ENCODE peak calls at places on chromosomes 1 and 21, in five cellular contexts. One of them, this sample, is unnamed.

GRCh38 chr1:55375617-55376258 is 160.6 kb upstream of the USP24 start:
- DNase-seq in IMR-90: peak
- DNase-seq in A549: peak
- DNase-seq in GM12878: no peak
- DNase-seq in SK-N-SH: peak
- DNase-seq in this sample: peak

GRCh38 chr1:3992103-3992556 is 92.1 kb upstream of the C1orf174 start:
- DNase-seq in IMR-90: peak
- DNase-seq in A549: no peak
- DNase-seq in GM12878: peak
- DNase-seq in SK-N-SH: no peak
- DNase-seq in this sample: peak

GRCh38 chr1:1730870-1731269 is 6.7 kb upstream of the CDK11A start:
- DNase-seq in IMR-90: no peak
- DNase-seq in A549: no peak
- DNase-seq in GM12878: no peak
- DNase-seq in SK-N-SH: no peak
- DNase-seq in this sample: no peak

GRCh38 chr1:219387211-219387610 is 213.5 kb downstream of the LYPLAL1 start:
- DNase-seq in IMR-90: no peak
- DNase-seq in A549: no peak
- DNase-seq in GM12878: no peak
- DNase-seq in SK-N-SH: no peak
- DNase-seq in this sample: no peak

GRCh38 chr1:241590734-241591133 is 49.4 kb downstream of the CHML start:
- DNase-seq in IMR-90: no peak
- DNase-seq in A549: no peak
- DNase-seq in GM12878: no peak
- DNase-seq in SK-N-SH: no peak
- DNase-seq in this sample: peak

GRCh38 chr1:178055779-178056471 is 38.0 kb upstream of the RASAL2 start:
- DNase-seq in IMR-90: peak
- DNase-seq in A549: peak
- DNase-seq in GM12878: peak
- DNase-seq in SK-N-SH: no peak
- DNase-seq in this sample: peak

GRCh38 chr1:89041055-89041707 is 18.5 kb upstream of the GBP3 start:
- DNase-seq in IMR-90: peak
- DNase-seq in A549: no peak
- DNase-seq in GM12878: peak
- DNase-seq in SK-N-SH: no peak
- DNase-seq in this sample: no peak

GRCh38 chr1:167502719-167503452 is 15.4 kb downstream of the CD247 start:
- DNase-seq in IMR-90: no peak
- DNase-seq in A549: no peak
- DNase-seq in GM12878: no peak
- DNase-seq in SK-N-SH: no peak
- DNase-seq in this sample: no peak

GRCh38 chr1:226827458-226827857 is 43.0 kb upstream of the PSEN2 start:
- DNase-seq in IMR-90: no peak
- DNase-seq in A549: no peak
- DNase-seq in GM12878: no peak
- DNase-seq in SK-N-SH: no peak
- DNase-seq in this sample: peak

GRCh38 chr1:203629509-203630082 is 3.0 kb downstream of the ATP2B4 start:
- DNase-seq in IMR-90: peak
- DNase-seq in A549: no peak
- DNase-seq in GM12878: no peak
- DNase-seq in SK-N-SH: no peak
- DNase-seq in this sample: peak

GRCh38 chr1:20361401-20361800 is 70.7 kb downstream of the VWA5B1 start:
- DNase-seq in IMR-90: no peak
- DNase-seq in A549: no peak
- DNase-seq in GM12878: no peak
- DNase-seq in SK-N-SH: no peak
- DNase-seq in this sample: no peak

GRCh38 chr21:39658066-39658465 is 45.3 kb downstream of the B3GALT5 start:
- DNase-seq in IMR-90: no peak
- DNase-seq in A549: no peak
- DNase-seq in GM12878: no peak
- DNase-seq in SK-N-SH: no peak
- DNase-seq in this sample: no peak

GRCh38 chr1:243982451-243983018 is 68.5 kb upstream of the ZBTB18 start:
- DNase-seq in IMR-90: no peak
- DNase-seq in A549: no peak
- DNase-seq in GM12878: no peak
- DNase-seq in SK-N-SH: peak
- DNase-seq in this sample: no peak

GRCh38 chr21:43312751-43313169 is 114.2 kb downstream of the SIK1 start:
- DNase-seq in IMR-90: no peak
- DNase-seq in A549: no peak
- DNase-seq in GM12878: peak
- DNase-seq in SK-N-SH: no peak
- DNase-seq in this sample: no peak

GRCh38 chr21:41852929-41853320 is 26.2 kb downstream of the PRDM15 start:
- DNase-seq in IMR-90: no peak
- DNase-seq in A549: no peak
- DNase-seq in GM12878: no peak
- DNase-seq in SK-N-SH: no peak
- DNase-seq in this sample: no peak

GRCh38 chr1:177546346-177546745 is 375.6 kb downstream of the BRINP2 start:
- DNase-seq in IMR-90: no peak
- DNase-seq in A549: no peak
- DNase-seq in GM12878: no peak
- DNase-seq in SK-N-SH: no peak
- DNase-seq in this sample: no peak

GRCh38 chr1:203202431-203203245 is 16.1 kb upstream of the CHI3L1 start:
- DNase-seq in IMR-90: peak
- DNase-seq in A549: no peak
- DNase-seq in GM12878: no peak
- DNase-seq in SK-N-SH: no peak
- DNase-seq in this sample: no peak

GRCh38 chr1:87408665-87409248 is 80.1 kb downstream of the LMO4 start:
- DNase-seq in IMR-90: no peak
- DNase-seq in A549: no peak
- DNase-seq in GM12878: no peak
- DNase-seq in SK-N-SH: no peak
- DNase-seq in this sample: no peak

GRCh38 chr1:182340233-182341058 is 51.1 kb downstream of the GLUL start:
- DNase-seq in IMR-90: no peak
- DNase-seq in A549: no peak
- DNase-seq in GM12878: no peak
- DNase-seq in SK-N-SH: no peak
- DNase-seq in this sample: peak

GRCh38 chr1:158117854-158118691 is 62.6 kb upstream of the CD1D start:
- DNase-seq in IMR-90: peak
- DNase-seq in A549: peak
- DNase-seq in GM12878: no peak
- DNase-seq in SK-N-SH: peak
- DNase-seq in this sample: peak

GRCh38 chr1:17717595-17717994 is 37.5 kb upstream of the ACTL8 start:
- DNase-seq in IMR-90: no peak
- DNase-seq in A549: no peak
- DNase-seq in GM12878: no peak
- DNase-seq in SK-N-SH: no peak
- DNase-seq in this sample: no peak

GRCh38 chr1:86381223-86381622 is 14.9 kb downstream of the ODF2L start:
- DNase-seq in IMR-90: no peak
- DNase-seq in A549: no peak
- DNase-seq in GM12878: no peak
- DNase-seq in SK-N-SH: no peak
- DNase-seq in this sample: no peak
- TF ChIP-seq RCOR1 in IMR-90: no peak
- TF ChIP-seq RCOR1 in A549: no peak
- TF ChIP-seq RCOR1 in GM12878: no peak
- TF ChIP-seq RCOR1 in SK-N-SH: no peak
- TF ChIP-seq RCOR1 in this sample: no peak

DNA sequence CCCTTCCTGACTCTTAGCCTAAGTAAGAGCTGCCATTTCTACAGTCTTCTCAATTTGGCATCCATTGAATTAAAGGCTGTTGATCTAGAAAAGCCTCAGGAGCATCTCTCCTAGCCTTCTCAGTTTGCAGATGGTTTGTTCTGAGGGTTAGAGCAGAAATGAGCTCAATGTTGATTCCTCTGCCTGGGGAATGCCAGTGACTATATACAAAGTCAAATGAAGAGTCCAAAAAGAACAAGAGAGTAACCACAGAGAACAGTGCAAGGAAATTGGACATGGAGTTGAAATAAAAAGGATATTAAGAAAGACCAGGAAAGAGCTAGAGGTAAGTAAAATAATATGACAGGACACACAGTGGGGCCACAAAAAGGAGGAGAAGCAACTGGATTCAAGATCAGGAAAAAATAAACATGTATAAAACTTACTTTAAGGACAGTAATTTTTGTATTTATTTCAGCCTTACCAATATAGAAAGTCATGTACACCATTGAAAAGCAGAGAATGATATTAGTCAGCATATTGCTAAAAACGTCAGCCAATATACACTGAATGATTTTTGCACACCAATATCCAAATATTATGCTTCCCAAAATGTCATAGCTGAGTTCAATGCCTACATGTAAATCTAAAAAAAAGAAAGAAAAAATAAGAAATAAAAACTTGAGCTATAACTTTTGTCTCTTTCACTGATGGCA is 21.3 kb downstream of the SLC9C2 start:
- DNase-seq in IMR-90: no peak
- DNase-seq in A549: no peak
- DNase-seq in GM12878: no peak
- DNase-seq in SK-N-SH: no peak
- DNase-seq in this sample: no peak
- TF ChIP-seq RCOR1 in IMR-90: no peak
- TF ChIP-seq RCOR1 in A549: no peak
- TF ChIP-seq RCOR1 in GM12878: no peak
- TF ChIP-seq RCOR1 in SK-N-SH: no peak
- TF ChIP-seq RCOR1 in this sample: no peak

GRCh38 chr1:154884868-154885706 is 15.0 kb upstream of the KCNN3 start:
- DNase-seq in IMR-90: no peak
- DNase-seq in A549: no peak
- DNase-seq in GM12878: no peak
- DNase-seq in SK-N-SH: no peak
- DNase-seq in this sample: no peak
- TF ChIP-seq RCOR1 in IMR-90: no peak
- TF ChIP-seq RCOR1 in A549: no peak
- TF ChIP-seq RCOR1 in GM12878: no peak
- TF ChIP-seq RCOR1 in SK-N-SH: no peak
- TF ChIP-seq RCOR1 in this sample: no peak

DNA sequence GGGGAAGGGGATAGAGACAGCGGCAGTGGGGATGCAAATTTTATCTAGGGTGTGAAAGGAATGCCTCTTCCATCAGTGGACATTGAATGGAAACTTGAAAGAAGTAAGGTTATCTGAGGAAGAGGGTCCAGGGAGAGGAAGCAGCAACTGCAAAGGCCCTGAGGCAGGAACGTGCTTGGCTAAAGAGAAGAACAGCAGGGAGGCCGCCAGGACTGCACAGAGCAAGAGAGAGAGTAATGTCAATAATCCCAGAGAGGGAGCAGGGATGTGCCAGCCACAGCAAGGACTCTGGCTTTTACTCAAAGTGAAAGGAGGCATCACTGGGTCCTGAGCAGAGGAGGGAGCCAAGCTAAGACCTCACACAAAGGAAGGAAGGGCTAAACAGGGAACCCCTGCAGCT is 50.9 kb downstream of the KCND3 start:
- DNase-seq in IMR-90: no peak
- DNase-seq in A549: no peak
- DNase-seq in GM12878: no peak
- DNase-seq in SK-N-SH: no peak
- DNase-seq in this sample: no peak
- TF ChIP-seq RCOR1 in IMR-90: no peak
- TF ChIP-seq RCOR1 in A549: no peak
- TF ChIP-seq RCOR1 in GM12878: no peak
- TF ChIP-seq RCOR1 in SK-N-SH: no peak
- TF ChIP-seq RCOR1 in this sample: no peak

GRCh38 chr1:213279410-213279809 is 228.4 kb downstream of the RPS6KC1 start:
- DNase-seq in IMR-90: no peak
- DNase-seq in A549: no peak
- DNase-seq in GM12878: no peak
- DNase-seq in SK-N-SH: no peak
- DNase-seq in this sample: no peak
- TF ChIP-seq RCOR1 in IMR-90: no peak
- TF ChIP-seq RCOR1 in A549: no peak
- TF ChIP-seq RCOR1 in GM12878: no peak
- TF ChIP-seq RCOR1 in SK-N-SH: no peak
- TF ChIP-seq RCOR1 in this sample: no peak

GRCh38 chr1:206757524-206758266 is 12.9 kb upstream of the IL19 start:
- DNase-seq in IMR-90: no peak
- DNase-seq in A549: no peak
- DNase-seq in GM12878: no peak
- DNase-seq in SK-N-SH: no peak
- DNase-seq in this sample: no peak

GRCh38 chr1:206760590-206760989 is 10.0 kb upstream of the IL19 start:
- DNase-seq in IMR-90: no peak
- DNase-seq in A549: no peak
- DNase-seq in GM12878: no peak
- DNase-seq in SK-N-SH: no peak
- DNase-seq in this sample: no peak

GRCh38 chr1:206766251-206766856 is 4.2 kb upstream of the IL19 start:
- DNase-seq in IMR-90: peak
- DNase-seq in A549: no peak
- DNase-seq in GM12878: peak
- DNase-seq in SK-N-SH: no peak
- DNase-seq in this sample: peak

GRCh38 chr1:206761369-206761768 is 9.2 kb upstream of the IL19 start:
- DNase-seq in IMR-90: no peak
- DNase-seq in A549: no peak
- DNase-seq in GM12878: no peak
- DNase-seq in SK-N-SH: peak
- DNase-seq in this sample: no peak
- TF ChIP-seq RCOR1 in IMR-90: no peak
- TF ChIP-seq RCOR1 in A549: no peak
- TF ChIP-seq RCOR1 in GM12878: no peak
- TF ChIP-seq RCOR1 in SK-N-SH: peak
- TF ChIP-seq RCOR1 in this sample: no peak

GRCh38 chr1:198443374-198444233 is 96.9 kb downstream of the ATP6V1G3 start:
- DNase-seq in IMR-90: peak
- DNase-seq in A549: peak
- DNase-seq in GM12878: no peak
- DNase-seq in SK-N-SH: no peak
- DNase-seq in this sample: no peak
- TF ChIP-seq RCOR1 in IMR-90: no peak
- TF ChIP-seq RCOR1 in A549: no peak
- TF ChIP-seq RCOR1 in GM12878: no peak
- TF ChIP-seq RCOR1 in SK-N-SH: no peak
- TF ChIP-seq RCOR1 in this sample: no peak

GRCh38 chr1:31435471-31436409 is 22.7 kb downstream of the SERINC2 start:
- DNase-seq in IMR-90: no peak
- DNase-seq in A549: no peak
- DNase-seq in GM12878: no peak
- DNase-seq in SK-N-SH: no peak
- DNase-seq in this sample: no peak

GRCh38 chr1:31434979-31435378 is 22.0 kb downstream of the SERINC2 start:
- DNase-seq in IMR-90: no peak
- DNase-seq in A549: no peak
- DNase-seq in GM12878: no peak
- DNase-seq in SK-N-SH: no peak
- DNase-seq in this sample: no peak

GRCh38 chr1:31433396-31433930 is 20.4 kb downstream of the SERINC2 start:
- DNase-seq in IMR-90: no peak
- DNase-seq in A549: no peak
- DNase-seq in GM12878: no peak
- DNase-seq in SK-N-SH: peak
- DNase-seq in this sample: no peak

GRCh38 chr1:31432592-31433395 is 19.8 kb downstream of the SERINC2 start:
- DNase-seq in IMR-90: no peak
- DNase-seq in A549: no peak
- DNase-seq in GM12878: no peak
- DNase-seq in SK-N-SH: peak
- DNase-seq in this sample: no peak

GRCh38 chr1:31434101-31434871 is 21.3 kb downstream of the SERINC2 start:
- DNase-seq in IMR-90: no peak
- DNase-seq in A549: no peak
- DNase-seq in GM12878: no peak
- DNase-seq in SK-N-SH: no peak
- DNase-seq in this sample: no peak
- TF ChIP-seq RCOR1 in IMR-90: no peak
- TF ChIP-seq RCOR1 in A549: no peak
- TF ChIP-seq RCOR1 in GM12878: no peak
- TF ChIP-seq RCOR1 in SK-N-SH: no peak
- TF ChIP-seq RCOR1 in this sample: no peak

This sample was measured in K562.